ENCODE peak calls at places on chromosomes 3 and 15, in eight cellular contexts. One of them, this sample, is unnamed.

GRCh38 chr15:38768970-38769369 is 204.4 kb upstream of the RASGRP1 start:
- DNase-seq in left lung: no peak
- DNase-seq in heart left ventricle: no peak
- DNase-seq in mammary epithelial cell: no peak
- DNase-seq in heart right ventricle: no peak
- DNase-seq in tibial nerve: peak; percentile 64
- DNase-seq in spleen: no peak
- DNase-seq in astrocyte: peak; percentile 13
- DNase-seq in this sample: no peak

GRCh38 chr3:10376353-10376752 is 55.4 kb upstream of the SEC13 start:
- DNase-seq in left lung: no peak
- DNase-seq in heart left ventricle: no peak
- DNase-seq in mammary epithelial cell: no peak
- DNase-seq in heart right ventricle: no peak
- DNase-seq in tibial nerve: no peak
- DNase-seq in spleen: peak; percentile 56
- DNase-seq in astrocyte: no peak
- DNase-seq in this sample: no peak

GRCh38 chr3:29416514-29416913 is 135.6 kb downstream of the RBMS3 start:
- DNase-seq in left lung: no peak
- DNase-seq in heart left ventricle: no peak
- DNase-seq in mammary epithelial cell: peak; percentile 62
- DNase-seq in heart right ventricle: no peak
- DNase-seq in tibial nerve: no peak
- DNase-seq in spleen: no peak
- DNase-seq in astrocyte: no peak
- DNase-seq in this sample: no peak

GRCh38 chr15:39960411-39960810 is 26.5 kb downstream of the EIF2AK4 start:
- DNase-seq in left lung: no peak
- DNase-seq in heart left ventricle: no peak
- DNase-seq in mammary epithelial cell: no peak
- DNase-seq in heart right ventricle: no peak
- DNase-seq in tibial nerve: peak; percentile 23
- DNase-seq in spleen: no peak
- DNase-seq in astrocyte: no peak
- DNase-seq in this sample: no peak

GRCh38 chr15:70892912-70893560 is 410 bp downstream of the LRRC49 start:
- DNase-seq in left lung: no peak
- DNase-seq in heart left ventricle: no peak
- DNase-seq in mammary epithelial cell: peak; percentile 59
- DNase-seq in heart right ventricle: peak; percentile 40
- DNase-seq in tibial nerve: no peak
- DNase-seq in spleen: peak; percentile 58
- DNase-seq in astrocyte: peak; percentile 41
- DNase-seq in this sample: no peak

GRCh38 chr3:197345381-197345780 is 47.0 kb upstream of the DLG1 start:
- DNase-seq in left lung: no peak
- DNase-seq in heart left ventricle: no peak
- DNase-seq in mammary epithelial cell: no peak
- DNase-seq in heart right ventricle: no peak
- DNase-seq in tibial nerve: no peak
- DNase-seq in spleen: peak; percentile 9
- DNase-seq in astrocyte: no peak
- DNase-seq in this sample: no peak

GRCh38 chr3:134600685-134601502 is 49.9 kb downstream of the KY start:
- DNase-seq in left lung: peak; percentile 58
- DNase-seq in heart left ventricle: peak; percentile 79
- DNase-seq in mammary epithelial cell: peak; percentile 38
- DNase-seq in heart right ventricle: peak; percentile 29
- DNase-seq in tibial nerve: peak; percentile 41
- DNase-seq in spleen: peak; percentile 93
- DNase-seq in astrocyte: peak; percentile 24
- DNase-seq in this sample: no peak

GRCh38 chr3:139472380-139473010 is 3.8 kb downstream of the RBP2 start:
- DNase-seq in left lung: no peak
- DNase-seq in heart left ventricle: no peak
- DNase-seq in mammary epithelial cell: no peak
- DNase-seq in heart right ventricle: no peak
- DNase-seq in tibial nerve: no peak
- DNase-seq in spleen: no peak
- DNase-seq in astrocyte: no peak
- DNase-seq in this sample: no peak

GRCh38 chr3:170840291-170840859 is 29.6 kb downstream of the RPL22L1 start:
- DNase-seq in left lung: no peak
- DNase-seq in heart left ventricle: no peak
- DNase-seq in mammary epithelial cell: no peak
- DNase-seq in heart right ventricle: no peak
- DNase-seq in tibial nerve: no peak
- DNase-seq in spleen: no peak
- DNase-seq in astrocyte: peak; percentile 32
- DNase-seq in this sample: no peak

GRCh38 chr3:153973722-153974121 is 147.5 kb upstream of the ARHGEF26 start:
- DNase-seq in left lung: no peak
- DNase-seq in heart left ventricle: no peak
- DNase-seq in mammary epithelial cell: no peak
- DNase-seq in heart right ventricle: no peak
- DNase-seq in tibial nerve: no peak
- DNase-seq in spleen: no peak
- DNase-seq in astrocyte: no peak
- DNase-seq in this sample: no peak

GRCh38 chr3:16071246-16071645 is 103.2 kb upstream of the GALNT15 start:
- DNase-seq in left lung: no peak
- DNase-seq in heart left ventricle: no peak
- DNase-seq in mammary epithelial cell: peak; percentile 67
- DNase-seq in heart right ventricle: no peak
- DNase-seq in tibial nerve: no peak
- DNase-seq in spleen: no peak
- DNase-seq in astrocyte: peak; percentile 66
- DNase-seq in this sample: no peak

DNA sequence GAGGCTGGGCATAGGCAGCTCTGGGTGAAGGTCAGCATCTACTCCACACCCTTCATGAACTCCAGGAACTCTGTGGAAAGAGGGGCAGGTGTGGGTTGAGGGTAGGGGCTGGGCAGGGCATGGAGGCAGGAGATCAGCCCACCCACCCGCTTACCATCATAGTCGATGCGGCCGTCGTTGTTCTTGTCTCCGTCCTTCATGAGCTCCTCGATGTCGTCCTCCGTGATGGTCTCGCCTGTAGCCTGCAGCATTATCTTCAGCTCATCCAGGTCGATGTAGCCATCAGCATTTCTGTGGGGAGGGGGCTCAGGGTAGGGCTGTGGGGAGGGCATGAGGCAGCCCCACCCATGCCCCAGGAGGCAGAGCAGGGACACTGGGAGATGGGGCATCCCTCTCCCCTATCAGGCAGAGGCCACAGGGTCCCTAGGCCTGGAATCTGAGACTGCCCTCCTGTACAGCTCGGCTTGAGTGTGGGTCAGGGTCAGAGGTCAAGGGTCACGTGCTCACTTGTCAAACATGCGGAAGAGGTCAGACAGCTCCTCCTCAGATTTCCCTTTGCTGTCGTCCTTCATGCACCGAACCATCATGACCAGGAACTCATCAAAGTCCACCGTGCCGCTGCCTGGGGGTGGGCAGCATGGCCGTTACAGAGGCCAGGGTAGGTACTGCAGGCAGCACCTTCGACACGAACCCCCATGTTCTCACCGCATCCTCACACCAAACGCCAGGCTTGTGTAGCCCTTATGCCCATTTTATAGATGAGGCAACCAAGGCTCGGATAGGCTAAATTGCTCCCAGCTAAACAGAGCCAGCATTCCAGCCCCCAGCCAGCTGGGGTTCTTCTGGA is 2.4 kb downstream of the TNNC1 start:
- DNase-seq in left lung: no peak
- DNase-seq in heart left ventricle: peak; percentile 49
- DNase-seq in mammary epithelial cell: no peak
- DNase-seq in heart right ventricle: no peak
- DNase-seq in tibial nerve: no peak
- DNase-seq in spleen: no peak
- DNase-seq in astrocyte: no peak
- DNase-seq in this sample: no peak
- H3K36me3 ChIP-seq in left lung: no peaks in the 10 kb centered on the region
- H3K36me3 ChIP-seq in heart left ventricle: no peaks in the 10 kb centered on the region
- H3K36me3 ChIP-seq in mammary epithelial cell: no peaks in the 10 kb centered on the region
- H3K36me3 ChIP-seq in heart right ventricle: peaks cover 12% of the 10 kb centered on the region
- H3K36me3 ChIP-seq in tibial nerve: no peaks in the 10 kb centered on the region
- H3K36me3 ChIP-seq in spleen: no peaks in the 10 kb centered on the region
- H3K36me3 ChIP-seq in astrocyte: no peaks in the 10 kb centered on the region
- H3K36me3 ChIP-seq in this sample: no peaks in the 10 kb centered on the region

DNA sequence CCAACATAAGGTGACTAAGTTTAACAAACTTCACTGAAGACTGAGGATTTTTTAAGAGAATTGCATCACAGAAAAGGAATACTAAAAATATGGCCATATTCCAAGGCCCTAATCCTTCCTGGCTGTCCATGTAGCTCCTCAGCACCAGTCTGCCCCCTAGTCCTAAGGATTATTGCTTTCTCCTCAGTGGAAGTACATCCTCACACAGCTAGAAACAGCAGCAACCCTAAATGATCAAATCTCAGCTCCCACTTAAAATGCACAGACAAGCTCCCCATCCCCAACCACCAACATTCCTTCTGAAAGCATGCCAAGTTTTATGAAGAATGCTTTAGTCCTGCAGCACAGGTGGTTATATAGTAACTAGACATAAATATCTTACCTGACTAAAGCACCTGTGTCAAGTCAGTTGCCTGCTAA is 14.7 kb downstream of the ST3GAL6 start:
- DNase-seq in left lung: no peak
- DNase-seq in heart left ventricle: no peak
- DNase-seq in mammary epithelial cell: peak; percentile 41
- DNase-seq in heart right ventricle: no peak
- DNase-seq in tibial nerve: no peak
- DNase-seq in spleen: no peak
- DNase-seq in astrocyte: peak; percentile 77
- DNase-seq in this sample: no peak
- TF ChIP-seq CTCF in left lung: no peak
- TF ChIP-seq CTCF in heart left ventricle: no peak
- TF ChIP-seq CTCF in mammary epithelial cell: peak; percentile 9
- TF ChIP-seq CTCF in heart right ventricle: no peak
- TF ChIP-seq CTCF in tibial nerve: no peak
- TF ChIP-seq CTCF in spleen: no peak
- TF ChIP-seq CTCF in astrocyte: no peak
- TF ChIP-seq CTCF in this sample: no peak

DNA sequence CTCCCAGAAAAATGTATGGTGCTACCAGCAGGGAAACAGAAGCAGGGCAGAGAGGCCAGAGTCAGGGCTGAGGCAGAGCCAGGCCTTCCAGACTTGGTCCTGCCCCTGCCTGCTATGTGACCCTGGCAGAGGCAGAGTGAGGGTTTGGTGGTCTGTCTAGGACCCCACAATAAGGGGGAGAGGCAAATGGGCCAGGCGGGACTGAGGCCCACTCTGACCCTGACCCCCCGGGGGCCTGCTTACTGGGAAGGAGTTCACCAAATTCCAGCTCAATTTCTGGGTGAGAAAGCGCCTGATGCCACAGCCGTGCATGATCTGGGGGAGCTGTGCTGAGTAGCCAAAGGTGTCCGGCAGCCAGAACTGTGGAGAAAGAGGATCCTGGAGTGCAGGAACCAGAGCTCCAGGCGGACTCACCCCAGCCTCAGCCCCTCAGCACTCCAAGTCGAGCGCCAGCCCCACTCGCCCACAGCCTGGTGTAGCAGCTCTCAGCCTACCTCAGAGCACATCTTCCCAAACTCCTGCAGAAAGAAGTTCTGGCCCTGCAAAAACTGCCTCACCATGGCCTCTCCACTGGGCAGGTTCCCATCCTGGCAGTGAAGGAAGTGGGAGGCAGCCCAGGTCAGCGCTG is 6.9 kb downstream of the MAN2C1 start:
- DNase-seq in left lung: no peak
- DNase-seq in heart left ventricle: no peak
- DNase-seq in mammary epithelial cell: no peak
- DNase-seq in heart right ventricle: no peak
- DNase-seq in tibial nerve: no peak
- DNase-seq in spleen: no peak
- DNase-seq in astrocyte: no peak
- DNase-seq in this sample: no peak
- H3K36me3 ChIP-seq in left lung: peaks cover 100% of the 10 kb centered on the region
- H3K36me3 ChIP-seq in heart left ventricle: no peaks in the 10 kb centered on the region
- H3K36me3 ChIP-seq in mammary epithelial cell: peaks cover 10% of the 10 kb centered on the region
- H3K36me3 ChIP-seq in heart right ventricle: peaks cover 100% of the 10 kb centered on the region
- H3K36me3 ChIP-seq in tibial nerve: peaks cover 10% of the 10 kb centered on the region
- H3K36me3 ChIP-seq in spleen: peaks cover 78% of the 10 kb centered on the region
- H3K36me3 ChIP-seq in astrocyte: peaks cover 22% of the 10 kb centered on the region
- H3K36me3 ChIP-seq in this sample: peaks cover 14% of the 10 kb centered on the region

GRCh38 chr15:23877502-23878412 is 190.7 kb upstream of the NDN start:
- DNase-seq in left lung: no peak
- DNase-seq in heart left ventricle: no peak
- DNase-seq in mammary epithelial cell: no peak
- DNase-seq in heart right ventricle: peak; percentile 22
- DNase-seq in tibial nerve: no peak
- DNase-seq in spleen: no peak
- DNase-seq in astrocyte: no peak
- DNase-seq in this sample: no peak
- TF ChIP-seq CTCF in left lung: peak; percentile 29
- TF ChIP-seq CTCF in heart left ventricle: peak; percentile 53
- TF ChIP-seq CTCF in mammary epithelial cell: peak; percentile 44
- TF ChIP-seq CTCF in heart right ventricle: peak; percentile 58
- TF ChIP-seq CTCF in tibial nerve: peak; percentile 31
- TF ChIP-seq CTCF in spleen: peak; percentile 58
- TF ChIP-seq CTCF in astrocyte: peak; percentile 41
- TF ChIP-seq CTCF in this sample: peak; percentile 50

This sample was measured in breast epithelium.